ENCODE peak calls at places on chromosomes 5 and 9, in nine cellular contexts. E, B, U, R, T, Z, S, I and O are unnamed samples.

GRCh38 chr5:93587919-93588585 is 5.0 kb downstream of the NR2F1 start:
- DNase-seq in I (peak), Z (peak), B (no peak), S (no peak), U (peak), E (no peak), R (no peak), T (peak), O (no peak)

GRCh38 chr5:65721050-65721774 is 697 bp downstream of the SGTB start:
- DNase-seq in B (no peak), I (peak), R (no peak), E (no peak), Z (peak), U (peak), S (peak), T (peak), O (peak)

GRCh38 chr5:150363185-150363584 is 5.7 kb downstream of the TCOF1 start:
- DNase-seq in U (no peak), E (no peak), I (no peak), S (no peak), R (no peak), B (no peak), Z (no peak), T (no peak), O (no peak)

GRCh38 chr5:65062684-65063083 is 294.0 kb downstream of the CWC27 start:
- DNase-seq in U (no peak), I (peak), B (no peak), T (peak), Z (no peak), S (no peak), R (no peak), E (no peak), O (no peak)

GRCh38 chr5:17046320-17046719 is 110.2 kb upstream of the MYO10 start:
- DNase-seq in R (no peak), U (no peak), Z (no peak), E (no peak), I (no peak), S (no peak), B (no peak), T (no peak), O (no peak)

GRCh38 chr9:13266172-13266571 is 13.3 kb downstream of the MPDZ start:
- DNase-seq in E (no peak), B (no peak), R (no peak), Z (no peak), S (no peak), I (peak), T (peak), U (no peak), O (no peak)

GRCh38 chr9:34493972-34494535 is 28.7 kb downstream of the ENHO start:
- DNase-seq in R (no peak), Z (peak), S (no peak), B (peak), U (peak), T (peak), E (peak), I (peak), O (peak)

GRCh38 chr5:104513194-104513602 is 950.6 kb upstream of the NUDT12 start:
- DNase-seq in E (no peak), I (peak), S (no peak), B (no peak), U (no peak), R (no peak), T (peak), Z (no peak), O (no peak)

GRCh38 chr5:67986761-67987160 is 228.8 kb upstream of the PIK3R1 start:
- DNase-seq in B (no peak), Z (no peak), S (no peak), I (no peak), T (no peak), E (no peak), R (no peak), U (no peak), O (no peak)

GRCh38 chr9:104800068-104800785 is 36.3 kb downstream of the NIPSNAP3B start:
- DNase-seq in I (no peak), U (no peak), T (no peak), Z (no peak), R (no peak), S (no peak), E (no peak), B (no peak), O (no peak)